ENCODE peak calls at places on chromosomes 1 and 21, in six cellular contexts. One of them, this sample, is unnamed.

GRCh38 chr21:42219606-42220137 is 732 bp downstream of the ABCG1 start:
- DNase-seq in NB4: no peak
- DNase-seq in B cell: peak
- DNase-seq in upper lobe of right lung: peak
- DNase-seq in gastrocnemius medialis: peak
- DNase-seq in Caco-2: no peak
- DNase-seq in this sample: peak

GRCh38 chr1:51963592-51964308 is 26.8 kb downstream of the RAB3B start:
- DNase-seq in NB4: peak
- DNase-seq in B cell: peak
- DNase-seq in upper lobe of right lung: no peak
- DNase-seq in gastrocnemius medialis: no peak
- DNase-seq in Caco-2: no peak
- DNase-seq in this sample: no peak

GRCh38 chr1:243791586-243792267 is 58.3 kb downstream of the AKT3 start:
- DNase-seq in NB4: no peak
- DNase-seq in B cell: no peak
- DNase-seq in upper lobe of right lung: no peak
- DNase-seq in gastrocnemius medialis: peak
- DNase-seq in Caco-2: no peak
- DNase-seq in this sample: no peak

GRCh38 chr1:110348771-110349170 is 9.6 kb downstream of the RBM15 start:
- DNase-seq in NB4: no peak
- DNase-seq in B cell: no peak
- DNase-seq in upper lobe of right lung: no peak
- DNase-seq in gastrocnemius medialis: no peak
- DNase-seq in Caco-2: no peak
- DNase-seq in this sample: no peak

GRCh38 chr1:3055051-3055450 is 14.0 kb upstream of the PRDM16 start:
- DNase-seq in NB4: no peak
- DNase-seq in B cell: no peak
- DNase-seq in upper lobe of right lung: no peak
- DNase-seq in gastrocnemius medialis: no peak
- DNase-seq in Caco-2: peak
- DNase-seq in this sample: no peak

GRCh38 chr1:110484801-110485200 is 33.9 kb downstream of the PROK1 start:
- DNase-seq in NB4: no peak
- DNase-seq in B cell: no peak
- DNase-seq in upper lobe of right lung: no peak
- DNase-seq in gastrocnemius medialis: no peak
- DNase-seq in Caco-2: no peak
- DNase-seq in this sample: no peak

GRCh38 chr1:15834406-15835204 is 12.9 kb upstream of the SPEN start:
- DNase-seq in NB4: peak
- DNase-seq in B cell: peak
- DNase-seq in upper lobe of right lung: peak
- DNase-seq in gastrocnemius medialis: peak
- DNase-seq in Caco-2: peak
- DNase-seq in this sample: peak

GRCh38 chr1:30763654-30764248 is 6.2 kb upstream of the LAPTM5 start:
- DNase-seq in NB4: no peak
- DNase-seq in B cell: no peak
- DNase-seq in upper lobe of right lung: no peak
- DNase-seq in gastrocnemius medialis: peak
- DNase-seq in Caco-2: no peak
- DNase-seq in this sample: no peak

DNA sequence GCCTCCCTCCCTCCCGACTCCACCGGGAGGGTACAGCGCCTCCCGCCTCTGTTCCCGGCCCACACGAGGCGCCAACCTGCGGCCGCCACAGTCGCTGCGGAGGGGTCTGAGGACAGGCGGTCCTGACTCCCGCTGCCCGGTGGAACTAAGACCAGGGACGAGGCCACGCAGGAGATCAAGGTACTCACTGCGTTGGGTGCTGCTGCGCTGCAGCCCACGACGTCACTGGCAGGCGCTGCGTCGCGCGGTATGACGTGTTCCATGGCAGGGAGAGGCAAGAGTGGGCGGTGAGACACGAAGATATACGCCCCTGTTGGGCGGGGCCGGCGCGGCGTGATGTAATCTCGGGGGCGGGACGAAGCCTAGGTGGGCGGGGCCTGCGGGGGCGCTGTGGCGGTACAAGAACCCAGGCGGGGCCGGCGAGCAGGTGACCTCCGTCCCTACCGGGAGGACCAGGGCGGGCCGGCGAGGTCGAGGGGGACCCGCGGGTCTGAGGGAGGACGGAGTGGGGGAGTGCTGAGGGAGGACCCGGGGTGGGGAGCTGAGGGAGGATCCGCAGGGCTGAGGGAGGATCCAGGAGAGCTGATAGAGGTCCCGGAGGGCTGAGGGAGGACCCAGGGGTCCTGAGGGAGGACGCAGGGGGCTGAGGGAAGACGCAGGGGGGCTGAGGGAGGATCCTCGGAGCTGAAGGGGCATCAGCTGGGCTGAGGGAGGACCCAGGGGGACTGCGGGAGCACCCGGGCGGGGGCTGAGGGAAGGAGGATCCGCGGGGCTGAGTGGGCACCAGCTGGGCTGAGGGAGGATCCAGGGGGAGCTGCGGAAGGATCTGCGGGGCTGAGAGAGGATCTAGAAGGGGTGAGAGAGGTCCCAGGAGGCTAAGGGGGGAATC is at the start of gene MRPL55:
- DNase-seq in NB4: peak
- DNase-seq in B cell: peak
- DNase-seq in upper lobe of right lung: peak
- DNase-seq in gastrocnemius medialis: peak
- DNase-seq in Caco-2: peak
- DNase-seq in this sample: peak
- TF ChIP-seq CTCF in NB4: no peak
- TF ChIP-seq CTCF in B cell: no peak
- TF ChIP-seq CTCF in upper lobe of right lung: no peak
- TF ChIP-seq CTCF in gastrocnemius medialis: peak
- TF ChIP-seq CTCF in Caco-2: no peak
- TF ChIP-seq CTCF in this sample: no peak

DNA sequence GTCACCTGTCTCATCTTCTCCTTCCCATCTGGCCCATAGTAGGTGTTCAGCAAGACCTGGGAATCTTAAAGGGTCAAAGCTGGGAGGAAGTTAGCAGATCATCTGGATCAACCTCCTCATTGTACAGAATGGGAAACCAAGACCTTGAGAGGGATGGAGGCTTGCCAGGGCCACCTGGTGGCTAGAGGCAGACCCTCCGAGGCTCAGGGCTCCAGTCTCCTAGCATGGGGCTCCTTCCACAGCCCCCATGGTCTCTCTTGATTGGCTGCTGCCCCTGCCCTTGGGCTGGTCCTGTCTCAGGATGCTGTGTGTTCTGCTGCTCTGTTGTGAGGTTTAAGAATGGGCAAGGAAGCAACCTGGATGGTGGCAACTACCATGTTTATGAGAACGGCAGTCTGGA is 68.7 kb upstream of the CNTN2 start:
- DNase-seq in NB4: no peak
- DNase-seq in B cell: no peak
- DNase-seq in upper lobe of right lung: no peak
- DNase-seq in gastrocnemius medialis: no peak
- DNase-seq in Caco-2: no peak
- DNase-seq in this sample: no peak
- TF ChIP-seq CTCF in NB4: no peak
- TF ChIP-seq CTCF in B cell: no peak
- TF ChIP-seq CTCF in upper lobe of right lung: no peak
- TF ChIP-seq CTCF in gastrocnemius medialis: no peak
- TF ChIP-seq CTCF in Caco-2: no peak
- TF ChIP-seq CTCF in this sample: no peak

GRCh38 chr1:11262171-11263049 is at the start of gene MTOR:
- DNase-seq in NB4: peak
- DNase-seq in B cell: peak
- DNase-seq in upper lobe of right lung: peak
- DNase-seq in gastrocnemius medialis: peak
- DNase-seq in Caco-2: peak
- DNase-seq in this sample: peak
- TF ChIP-seq CTCF in NB4: peak
- TF ChIP-seq CTCF in B cell: peak
- TF ChIP-seq CTCF in upper lobe of right lung: no peak
- TF ChIP-seq CTCF in gastrocnemius medialis: peak
- TF ChIP-seq CTCF in Caco-2: no peak
- TF ChIP-seq CTCF in this sample: no peak

GRCh38 chr1:214236477-214236876 is 44.5 kb upstream of the SMYD2 start:
- DNase-seq in NB4: peak
- DNase-seq in B cell: no peak
- DNase-seq in upper lobe of right lung: no peak
- DNase-seq in gastrocnemius medialis: no peak
- DNase-seq in Caco-2: no peak
- DNase-seq in this sample: no peak

GRCh38 chr1:214244252-214244651 is 36.7 kb upstream of the SMYD2 start:
- DNase-seq in NB4: no peak
- DNase-seq in B cell: no peak
- DNase-seq in upper lobe of right lung: no peak
- DNase-seq in gastrocnemius medialis: no peak
- DNase-seq in Caco-2: no peak
- DNase-seq in this sample: no peak

GRCh38 chr1:214244841-214245240 is 36.1 kb upstream of the SMYD2 start:
- DNase-seq in NB4: no peak
- DNase-seq in B cell: no peak
- DNase-seq in upper lobe of right lung: no peak
- DNase-seq in gastrocnemius medialis: no peak
- DNase-seq in Caco-2: peak
- DNase-seq in this sample: no peak

DNA sequence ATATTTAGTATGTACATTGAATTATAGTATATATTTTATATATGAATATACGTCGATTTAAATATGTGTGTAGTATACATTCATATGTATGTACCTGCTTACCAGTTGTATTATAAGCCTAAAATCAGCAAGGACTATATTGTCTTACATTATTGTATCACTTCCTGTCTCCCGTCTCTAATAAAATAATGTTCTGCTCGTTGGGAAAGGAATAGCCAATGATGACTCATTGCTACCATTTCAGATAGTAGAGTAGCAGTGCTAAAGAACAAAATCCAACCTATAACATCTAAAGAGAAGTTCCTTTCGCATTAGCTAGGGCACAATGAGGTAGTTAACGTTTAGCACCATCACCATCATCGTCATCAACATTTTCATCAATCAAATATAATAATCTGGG is 39.9 kb upstream of the SMYD2 start:
- DNase-seq in NB4: no peak
- DNase-seq in B cell: no peak
- DNase-seq in upper lobe of right lung: no peak
- DNase-seq in gastrocnemius medialis: no peak
- DNase-seq in Caco-2: no peak
- DNase-seq in this sample: no peak
- TF ChIP-seq CTCF in NB4: no peak
- TF ChIP-seq CTCF in B cell: no peak
- TF ChIP-seq CTCF in upper lobe of right lung: no peak
- TF ChIP-seq CTCF in gastrocnemius medialis: no peak
- TF ChIP-seq CTCF in Caco-2: no peak
- TF ChIP-seq CTCF in this sample: no peak

DNA sequence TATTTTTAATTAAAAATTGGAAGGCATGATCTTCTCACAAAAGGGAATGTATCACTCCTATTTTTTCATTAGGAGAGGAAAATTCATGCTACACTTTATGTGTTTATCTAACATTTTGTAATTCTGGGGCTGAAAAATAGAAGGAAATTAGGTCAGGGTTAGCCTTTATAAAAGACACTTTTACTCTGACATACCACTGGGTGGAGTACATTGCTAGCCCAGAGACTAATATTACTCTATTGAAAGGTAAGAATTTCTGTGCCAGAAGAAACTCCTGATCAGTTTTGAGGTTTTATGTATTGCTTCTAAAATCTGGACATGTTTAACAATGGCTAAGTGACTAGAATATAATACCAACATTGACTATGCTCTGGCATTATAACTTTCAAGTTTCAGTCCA is 724.6 kb downstream of the USP25 start:
- DNase-seq in NB4: no peak
- DNase-seq in B cell: no peak
- DNase-seq in upper lobe of right lung: no peak
- DNase-seq in gastrocnemius medialis: no peak
- DNase-seq in Caco-2: no peak
- DNase-seq in this sample: no peak
- TF ChIP-seq CTCF in NB4: no peak
- TF ChIP-seq CTCF in B cell: no peak
- TF ChIP-seq CTCF in upper lobe of right lung: no peak
- TF ChIP-seq CTCF in gastrocnemius medialis: no peak
- TF ChIP-seq CTCF in Caco-2: no peak
- TF ChIP-seq CTCF in this sample: no peak

GRCh38 chr1:164087893-164088292 is 471.1 kb upstream of the PBX1 start:
- DNase-seq in NB4: no peak
- DNase-seq in B cell: no peak
- DNase-seq in upper lobe of right lung: no peak
- DNase-seq in gastrocnemius medialis: no peak
- DNase-seq in Caco-2: no peak
- DNase-seq in this sample: no peak

GRCh38 chr1:164093543-164093942 is 465.4 kb upstream of the PBX1 start:
- DNase-seq in NB4: no peak
- DNase-seq in B cell: no peak
- DNase-seq in upper lobe of right lung: no peak
- DNase-seq in gastrocnemius medialis: no peak
- DNase-seq in Caco-2: no peak
- DNase-seq in this sample: no peak

GRCh38 chr1:164092603-164093353 is 466.2 kb upstream of the PBX1 start:
- DNase-seq in NB4: peak
- DNase-seq in B cell: no peak
- DNase-seq in upper lobe of right lung: no peak
- DNase-seq in gastrocnemius medialis: no peak
- DNase-seq in Caco-2: no peak
- DNase-seq in this sample: no peak
- TF ChIP-seq CTCF in NB4: peak
- TF ChIP-seq CTCF in B cell: no peak
- TF ChIP-seq CTCF in upper lobe of right lung: peak
- TF ChIP-seq CTCF in gastrocnemius medialis: no peak
- TF ChIP-seq CTCF in Caco-2: no peak
- TF ChIP-seq CTCF in this sample: no peak

This sample was measured in GM10248.